ENCODE peak calls at places on chromosomes 7 and 10, in five cellular contexts. D is kidney, L is A549, N is heart left ventricle, M is right cardiac atrium. U is an unnamed sample.
A peak's percentile ranks its signal among the peaks of the same experiment; 100 is the strongest.

GRCh38 chr10:1550291-1550595 is 187.1 kb downstream of the ADARB2 start:
- DNase-seq in D (peak; percentile 16), L (no peak), N (no peak), M (no peak), U (no peak)

GRCh38 chr10:505459-505858 is 184.0 kb downstream of the DIP2C start:
- DNase-seq in D (peak; percentile 10), L (no peak), N (peak; percentile 12), M (no peak), U (no peak)

GRCh38 chr10:76029782-76030181 is 598.4 kb downstream of the LRMDA start:
- DNase-seq in D (no peak), L (no peak), N (no peak), M (no peak), U (no peak)

GRCh38 chr7:55185941-55186609 is 167.3 kb downstream of the EGFR start:
- DNase-seq in D (no peak), L (peak; percentile 92), N (no peak), M (no peak), U (no peak)

GRCh38 chr10:79268100-79268670 is 79.1 kb upstream of the PPIF start:
- DNase-seq in D (no peak), L (no peak), N (no peak), M (no peak), U (no peak)

GRCh38 chr7:12032146-12032545 is 178.9 kb upstream of the TMEM106B start:
- DNase-seq in D (no peak), L (no peak), N (no peak), M (no peak), U (no peak)

GRCh38 chr10:36412942-36413341 is 712.5 kb upstream of the ANKRD30A start:
- DNase-seq in D (no peak), L (no peak), N (no peak), M (no peak), U (no peak)

GRCh38 chr7:116461500-116461899 is 38.0 kb upstream of the CAV2 start:
- DNase-seq in D (no peak), L (no peak), N (no peak), M (no peak), U (no peak)

GRCh38 chr7:13841284-13841683 is 148.2 kb downstream of the ETV1 start:
- DNase-seq in D (no peak), L (no peak), N (no peak), M (no peak), U (no peak)

GRCh38 chr10:133276435-133277201 is at the start of gene ADAM8:
- DNase-seq in D (peak; percentile 84), L (no peak), N (no peak), M (no peak), U (no peak)
- H3K4me3 ChIP-seq in D (no peak within 1 kb of the TSS), L (no peak within 1 kb of the TSS), N (peak within 1 kb of the TSS; percentile 10), M (no peak within 1 kb of the TSS), U (no peak within 1 kb of the TSS)

GRCh38 chr7:44086627-44087026 is 4.3 kb upstream of the POLM start:
- DNase-seq in D (no peak), L (no peak), N (no peak), M (no peak), U (no peak)

GRCh38 chr7:44083796-44084195 is 1.5 kb upstream of the POLM start:
- DNase-seq in D (peak; percentile 38), L (no peak), N (no peak), M (no peak), U (no peak)

GRCh38 chr7:44085549-44085948 is 3.2 kb upstream of the POLM start:
- DNase-seq in D (peak; percentile 56), L (no peak), N (no peak), M (no peak), U (no peak)

GRCh38 chr7:44082541-44083207 is 344 bp upstream of the POLM start:
- DNase-seq in D (peak; percentile 100), L (peak; percentile 97), N (peak; percentile 100), M (peak; percentile 100), U (peak; percentile 99)

GRCh38 chr7:44084695-44085094 is 2.4 kb upstream of the POLM start:
- DNase-seq in D (no peak), L (no peak), N (no peak), M (no peak), U (no peak)
- H3K27ac ChIP-seq in D (no peak overlapping the region), L (no peak overlapping the region), N (no peak overlapping the region), M (no peak overlapping the region), U (no peak overlapping the region)

GRCh38 chr7:19108985-19109946 is 8.2 kb downstream of the TWIST1 start:
- DNase-seq in D (no peak), L (no peak), N (no peak), M (no peak), U (no peak)
- H3K4me3 ChIP-seq in D (no peak overlapping the region), L (no peak overlapping the region), N (no peak overlapping the region), M (no peak overlapping the region), U (no peak overlapping the region)

GRCh38 chr7:130346941-130347340 is 2.3 kb downstream of the CPA5 start:
- DNase-seq in D (no peak), L (no peak), N (no peak), M (no peak), U (no peak)

GRCh38 chr7:130344248-130344866 is at the start of gene CPA5:
- DNase-seq in D (no peak), L (no peak), N (no peak), M (no peak), U (no peak)

GRCh38 chr7:130346339-130346905 is 1.8 kb downstream of the CPA5 start:
- DNase-seq in D (no peak), L (no peak), N (no peak), M (no peak), U (no peak)

GRCh38 chr7:130345106-130345505 is 490 bp downstream of the CPA5 start:
- DNase-seq in D (no peak), L (no peak), N (no peak), M (no peak), U (no peak)

DNA sequence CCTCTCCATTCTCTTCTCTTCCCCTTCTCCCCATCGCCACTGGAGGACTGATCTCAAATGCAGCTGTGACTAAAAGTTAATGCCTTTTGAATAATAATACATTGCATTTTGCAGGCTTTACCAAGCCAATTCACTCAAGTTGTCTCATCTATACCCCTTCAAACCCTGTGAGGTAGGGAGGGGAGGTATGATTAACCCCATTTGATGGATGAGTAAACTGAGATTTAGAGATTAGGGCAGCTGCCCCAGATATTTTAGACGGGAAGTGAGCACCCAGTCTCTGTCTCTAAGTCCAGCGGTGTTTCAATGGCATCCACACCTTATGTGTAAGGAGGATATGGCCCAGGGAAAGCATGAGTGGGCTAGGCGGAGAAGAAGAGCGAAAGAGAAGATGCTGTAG is 1.1 kb downstream of the CPA5 start:
- DNase-seq in D (no peak), L (no peak), N (no peak), M (no peak), U (no peak)
- H3K27ac ChIP-seq in D (no peak overlapping the region), L (no peak overlapping the region), N (no peak overlapping the region), M (no peak overlapping the region), U (no peak overlapping the region)

GRCh38 chr7:98286093-98286525 is 4.6 kb downstream of the BRI3 start:
- DNase-seq in D (peak; percentile 91), L (no peak), N (peak; percentile 80), M (peak; percentile 80), U (peak; percentile 84)
- H3K4me3 ChIP-seq in D (no peak overlapping the region), L (no peak overlapping the region), N (peak overlapping the region; percentile 82), M (no peak overlapping the region), U (no peak overlapping the region)

GRCh38 chr7:22722596-22722995 is 4.4 kb upstream of the IL6 start:
- DNase-seq in D (no peak), L (no peak), N (no peak), M (no peak), U (no peak)
- H3K27ac ChIP-seq in D (no peak overlapping the region), L (no peak overlapping the region), N (peak overlapping the region; percentile 80), M (peak overlapping the region; percentile 30), U (no peak overlapping the region)

GRCh38 chr7:64555046-64555445 is 7.8 kb downstream of the ZNF680 start:
- DNase-seq in D (no peak), L (no peak), N (no peak), M (no peak), U (no peak)

GRCh38 chr7:64551375-64552142 is 11.3 kb downstream of the ZNF680 start:
- DNase-seq in D (no peak), L (no peak), N (no peak), M (no peak), U (no peak)
- H3K4me3 ChIP-seq in D (no peak overlapping the region), L (no peak overlapping the region), N (no peak overlapping the region), M (no peak overlapping the region), U (no peak overlapping the region)